ENCODE peak calls at places on chromosomes 3 and 15, in seven cellular contexts. B is neural progenitor cell; D is mammary epithelial cell; R is stimulated activated CD4-positive, alpha-beta T cell treated with anti-CD3 and anti-CD28 coated beads, TNF-alpha, amount 100 ng/mL, for 4 hours; O is retina; S is neuronal stem cell; L is NAMALWA. J is an unnamed sample.

GRCh38 chr15:79513916-79514315 is 81.8 kb downstream of the MINAR1 start:
- DNase-seq in S (no peak), O (no peak), L (no peak), R (no peak), D (no peak), B (no peak), J (no peak)

GRCh38 chr3:89964347-89964746 is 856.9 kb downstream of the EPHA3 start:
- DNase-seq in D (peak; percentile 4), B (no peak), L (no peak), O (no peak), S (no peak), R (no peak), J (no peak)

GRCh38 chr3:23495507-23495906 is 292.4 kb downstream of the UBE2E2 start:
- DNase-seq in D (peak; percentile 60), L (no peak), O (no peak), B (no peak), R (no peak), S (no peak), J (no peak)

GRCh38 chr3:110624571-110624970 is 447.0 kb upstream of the NECTIN3 start:
- DNase-seq in O (no peak), S (no peak), B (no peak), R (no peak), L (no peak), D (no peak), J (no peak)

GRCh38 chr3:109336272-109336957 is 931 bp downstream of the DPPA4 start:
- DNase-seq in O (peak; percentile 46), D (no peak), L (no peak), B (peak; percentile 77), S (no peak), R (no peak), J (no peak)

GRCh38 chr3:65939184-65939583 is 99.5 kb downstream of the MAGI1 start:
- DNase-seq in D (no peak), S (no peak), B (no peak), O (no peak), R (no peak), L (no peak), J (no peak)

GRCh38 chr3:46892285-46893145 is 15.0 kb downstream of the PTH1R start:
- DNase-seq in L (no peak), O (peak; percentile 91), D (peak; percentile 53), B (peak; percentile 93), S (peak; percentile 69), R (no peak), J (no peak)

GRCh38 chr3:127685708-127686511 is 13.2 kb downstream of the ABTB1 start:
- DNase-seq in B (no peak), O (no peak), L (peak; percentile 30), S (no peak), R (no peak), D (no peak), J (no peak)

GRCh38 chr15:101250931-101251829 is 668 bp downstream of the CHSY1 start:
- DNase-seq in B (peak; percentile 73), D (peak; percentile 42), L (no peak), O (peak; percentile 79), R (no peak), S (no peak), J (no peak)

GRCh38 chr3:48492461-48493202 is 11.3 kb downstream of the SHISA5 start:
- DNase-seq in D (peak; percentile 88), L (peak; percentile 43), S (no peak), R (no peak), B (no peak), O (no peak), J (no peak)

GRCh38 chr3:30855390-30855789 is 39.1 kb downstream of the GADL1 start:
- DNase-seq in R (no peak), S (no peak), L (no peak), D (peak; percentile 9), O (no peak), B (no peak), J (no peak)

GRCh38 chr15:64897345-64897985 is 14.2 kb upstream of the ANKDD1A start:
- DNase-seq in S (no peak), L (no peak), O (no peak), B (no peak), R (no peak), D (peak; percentile 45), J (no peak)

GRCh38 chr15:74608776-74609175 is 6.9 kb upstream of the CLK3 start:
- DNase-seq in R (no peak), D (no peak), S (no peak), L (no peak), B (no peak), O (no peak), J (no peak)

GRCh38 chr15:22918056-22918455 is 62.1 kb downstream of the CYFIP1 start:
- DNase-seq in D (peak; percentile 77), O (no peak), R (no peak), L (no peak), S (no peak), B (no peak), J (no peak)

GRCh38 chr3:49661281-49661680 is 12.9 kb upstream of the APEH start:
- DNase-seq in L (no peak), R (no peak), O (no peak), B (no peak), S (no peak), D (no peak), J (no peak)

GRCh38 chr3:157398598-157398997 is 38.1 kb upstream of the PTX3 start:
- DNase-seq in L (no peak), O (no peak), R (no peak), D (no peak), S (no peak), B (no peak), J (no peak)

GRCh38 chr3:141686477-141687280 is 51.4 kb upstream of the RNF7 start:
- DNase-seq in S (no peak), R (no peak), B (no peak), O (peak; percentile 14), D (peak; percentile 53), L (no peak), J (no peak)

GRCh38 chr3:197464794-197465193 is 91.0 kb downstream of the BDH1 start:
- DNase-seq in R (no peak), S (no peak), L (no peak), O (no peak), D (no peak), B (no peak), J (no peak)

GRCh38 chr3:169354774-169355501 is 308.6 kb downstream of the MECOM start:
- DNase-seq in L (no peak), O (peak; percentile 60), S (peak; percentile 71), B (peak; percentile 87), R (no peak), D (no peak), J (no peak)

GRCh38 chr3:69900331-69900730 is 99.2 kb upstream of the SAMMSON start:
- DNase-seq in O (no peak), B (peak; percentile 13), D (no peak), L (no peak), R (no peak), S (no peak), J (no peak)

GRCh38 chr3:123153821-123154323 is 47.9 kb upstream of the SEC22A start:
- DNase-seq in D (no peak), R (no peak), S (no peak), B (no peak), L (no peak), O (peak; percentile 81), J (no peak)

GRCh38 chr3:183148056-183148455 is 14.5 kb downstream of the LAMP3 start:
- DNase-seq in D (peak; percentile 49), S (no peak), R (no peak), B (no peak), L (no peak), O (no peak), J (no peak)

GRCh38 chr15:49410660-49411059 is 12.4 kb upstream of the FGF7 start:
- DNase-seq in L (no peak), O (no peak), D (no peak), S (no peak), R (no peak), B (no peak), J (no peak)

GRCh38 chr3:57557088-57557537 is 1.0 kb downstream of the PDE12 start:
- DNase-seq in O (no peak), S (peak; percentile 9), L (peak; percentile 24), R (no peak), B (peak; percentile 24), D (peak; percentile 56), J (peak; percentile 76)

GRCh38 chr3:106963446-106963845 is 413.8 kb upstream of the CCDC54 start:
- DNase-seq in B (no peak), L (no peak), O (no peak), S (no peak), D (no peak), R (no peak), J (no peak)

GRCh38 chr3:178236555-178237277 is 299.5 kb upstream of the KCNMB2 start:
- DNase-seq in R (no peak), O (no peak), S (no peak), B (no peak), L (no peak), D (peak; percentile 45), J (no peak)

GRCh38 chr15:70826634-70827033 is 27.3 kb downstream of the LARP6 start:
- DNase-seq in R (no peak), B (no peak), S (no peak), D (peak; percentile 91), O (no peak), L (no peak), J (no peak)